ENCODE peak calls at places on chromosomes 6 and 20, in five cellular contexts. One of them, this sample, is unnamed.

GRCh38 chr6:54856137-54856536 is 9.6 kb downstream of the FAM83B start:
- DNase-seq in fibroblast of lung: no peak
- DNase-seq in caudate nucleus: no peak
- DNase-seq in stimulated activated CD8-positive, alpha-beta memory T cell treated with anti-CD3 and anti-CD28 coated beads, Interleukin-4, amount 100 ng/mL, for 24 hours: no peak
- DNase-seq in SJSA1: no peak
- DNase-seq in this sample: no peak

GRCh38 chr6:43059168-43060033 is at the start of the genes KLC4 and MRPL2:
- DNase-seq in stimulated activated CD8-positive, alpha-beta memory T cell treated with anti-CD3 and anti-CD28 coated beads, Interleukin-4, amount 100 ng/mL, for 24 hours: peak
- DNase-seq in SJSA1: peak
- DNase-seq in fibroblast of lung: peak
- DNase-seq in caudate nucleus: peak
- DNase-seq in this sample: peak

GRCh38 chr6:12962995-12963394 is 246.4 kb downstream of the PHACTR1 start:
- DNase-seq in caudate nucleus: no peak
- DNase-seq in SJSA1: no peak
- DNase-seq in fibroblast of lung: no peak
- DNase-seq in stimulated activated CD8-positive, alpha-beta memory T cell treated with anti-CD3 and anti-CD28 coated beads, Interleukin-4, amount 100 ng/mL, for 24 hours: no peak
- DNase-seq in this sample: no peak

GRCh38 chr6:46392294-46392693 is 99.0 kb downstream of the RCAN2 start:
- DNase-seq in caudate nucleus: no peak
- DNase-seq in fibroblast of lung: no peak
- DNase-seq in stimulated activated CD8-positive, alpha-beta memory T cell treated with anti-CD3 and anti-CD28 coated beads, Interleukin-4, amount 100 ng/mL, for 24 hours: no peak
- DNase-seq in SJSA1: no peak
- DNase-seq in this sample: no peak

GRCh38 chr6:29975561-29975907 is 33.2 kb downstream of the HLA-A start:
- DNase-seq in caudate nucleus: no peak
- DNase-seq in SJSA1: no peak
- DNase-seq in stimulated activated CD8-positive, alpha-beta memory T cell treated with anti-CD3 and anti-CD28 coated beads, Interleukin-4, amount 100 ng/mL, for 24 hours: no peak
- DNase-seq in fibroblast of lung: no peak
- DNase-seq in this sample: no peak

GRCh38 chr6:12110523-12111154 is 98.5 kb downstream of the HIVEP1 start:
- DNase-seq in caudate nucleus: no peak
- DNase-seq in SJSA1: no peak
- DNase-seq in fibroblast of lung: no peak
- DNase-seq in stimulated activated CD8-positive, alpha-beta memory T cell treated with anti-CD3 and anti-CD28 coated beads, Interleukin-4, amount 100 ng/mL, for 24 hours: no peak
- DNase-seq in this sample: no peak

GRCh38 chr6:35663001-35663400 is 25.7 kb downstream of the FKBP5 start:
- DNase-seq in stimulated activated CD8-positive, alpha-beta memory T cell treated with anti-CD3 and anti-CD28 coated beads, Interleukin-4, amount 100 ng/mL, for 24 hours: no peak
- DNase-seq in caudate nucleus: no peak
- DNase-seq in SJSA1: no peak
- DNase-seq in fibroblast of lung: no peak
- DNase-seq in this sample: no peak

GRCh38 chr20:51958636-51959542 is 156.6 kb upstream of the SALL4 start:
- DNase-seq in caudate nucleus: no peak
- DNase-seq in fibroblast of lung: peak
- DNase-seq in SJSA1: no peak
- DNase-seq in stimulated activated CD8-positive, alpha-beta memory T cell treated with anti-CD3 and anti-CD28 coated beads, Interleukin-4, amount 100 ng/mL, for 24 hours: no peak
- DNase-seq in this sample: no peak

GRCh38 chr6:112579601-112580000 is 232.5 kb downstream of the RFPL4B start:
- DNase-seq in SJSA1: no peak
- DNase-seq in fibroblast of lung: peak
- DNase-seq in caudate nucleus: no peak
- DNase-seq in stimulated activated CD8-positive, alpha-beta memory T cell treated with anti-CD3 and anti-CD28 coated beads, Interleukin-4, amount 100 ng/mL, for 24 hours: no peak
- DNase-seq in this sample: no peak

GRCh38 chr6:107308676-107309075 is 150.7 kb downstream of the PDSS2 start:
- DNase-seq in SJSA1: no peak
- DNase-seq in stimulated activated CD8-positive, alpha-beta memory T cell treated with anti-CD3 and anti-CD28 coated beads, Interleukin-4, amount 100 ng/mL, for 24 hours: no peak
- DNase-seq in fibroblast of lung: no peak
- DNase-seq in caudate nucleus: no peak
- DNase-seq in this sample: no peak

GRCh38 chr6:154302111-154302752 is 54.4 kb downstream of the IPCEF1 start:
- DNase-seq in caudate nucleus: no peak
- DNase-seq in SJSA1: peak
- DNase-seq in fibroblast of lung: peak
- DNase-seq in stimulated activated CD8-positive, alpha-beta memory T cell treated with anti-CD3 and anti-CD28 coated beads, Interleukin-4, amount 100 ng/mL, for 24 hours: no peak
- DNase-seq in this sample: no peak

GRCh38 chr6:69835414-69836179 is 30.8 kb upstream of the COL19A1 start:
- DNase-seq in stimulated activated CD8-positive, alpha-beta memory T cell treated with anti-CD3 and anti-CD28 coated beads, Interleukin-4, amount 100 ng/mL, for 24 hours: no peak
- DNase-seq in caudate nucleus: no peak
- DNase-seq in fibroblast of lung: peak
- DNase-seq in SJSA1: no peak
- DNase-seq in this sample: no peak

GRCh38 chr6:133337312-133337711 is 96.2 kb downstream of the EYA4 start:
- DNase-seq in caudate nucleus: no peak
- DNase-seq in fibroblast of lung: peak
- DNase-seq in stimulated activated CD8-positive, alpha-beta memory T cell treated with anti-CD3 and anti-CD28 coated beads, Interleukin-4, amount 100 ng/mL, for 24 hours: no peak
- DNase-seq in SJSA1: no peak
- DNase-seq in this sample: no peak

GRCh38 chr6:24154121-24154520 is 28.1 kb downstream of the NRSN1 start:
- DNase-seq in caudate nucleus: no peak
- DNase-seq in fibroblast of lung: no peak
- DNase-seq in SJSA1: no peak
- DNase-seq in stimulated activated CD8-positive, alpha-beta memory T cell treated with anti-CD3 and anti-CD28 coated beads, Interleukin-4, amount 100 ng/mL, for 24 hours: no peak
- DNase-seq in this sample: no peak

GRCh38 chr20:44247131-44247571 is at the start of gene GDAP1L1:
- DNase-seq in caudate nucleus: no peak
- DNase-seq in fibroblast of lung: no peak
- DNase-seq in stimulated activated CD8-positive, alpha-beta memory T cell treated with anti-CD3 and anti-CD28 coated beads, Interleukin-4, amount 100 ng/mL, for 24 hours: no peak
- DNase-seq in SJSA1: no peak
- DNase-seq in this sample: no peak

GRCh38 chr20:36303831-36304230 is 2.3 kb upstream of the DLGAP4 start:
- DNase-seq in stimulated activated CD8-positive, alpha-beta memory T cell treated with anti-CD3 and anti-CD28 coated beads, Interleukin-4, amount 100 ng/mL, for 24 hours: no peak
- DNase-seq in SJSA1: peak
- DNase-seq in fibroblast of lung: no peak
- DNase-seq in caudate nucleus: no peak
- DNase-seq in this sample: no peak

GRCh38 chr6:54390362-54390761 is 82.1 kb downstream of the TINAG start:
- DNase-seq in SJSA1: no peak
- DNase-seq in fibroblast of lung: no peak
- DNase-seq in stimulated activated CD8-positive, alpha-beta memory T cell treated with anti-CD3 and anti-CD28 coated beads, Interleukin-4, amount 100 ng/mL, for 24 hours: no peak
- DNase-seq in caudate nucleus: no peak
- DNase-seq in this sample: no peak

This sample was measured in amygdala.